ENCODE peak calls at places on chromosomes 11 and 22, in seven cellular contexts. One of them, this sample, is unnamed.

GRCh38 chr22:45164217-45165123 is 745 bp downstream of the NUP50 start:
- DNase-seq in choroid plexus epithelial cell: peak
- DNase-seq in astrocyte: peak
- DNase-seq in lower leg skin: peak
- DNase-seq in brain microvascular endothelial cell: no peak
- DNase-seq in HCT116: no peak
- DNase-seq in AG10803: no peak
- DNase-seq in this sample: no peak

GRCh38 chr11:26842458-26842841 is 120.6 kb upstream of the SLC5A12 start:
- DNase-seq in choroid plexus epithelial cell: no peak
- DNase-seq in astrocyte: peak
- DNase-seq in lower leg skin: no peak
- DNase-seq in brain microvascular endothelial cell: no peak
- DNase-seq in HCT116: no peak
- DNase-seq in AG10803: peak
- DNase-seq in this sample: peak

GRCh38 chr11:112513936-112514716 is 253.5 kb upstream of the PLET1 start:
- DNase-seq in choroid plexus epithelial cell: no peak
- DNase-seq in astrocyte: no peak
- DNase-seq in lower leg skin: no peak
- DNase-seq in brain microvascular endothelial cell: no peak
- DNase-seq in HCT116: no peak
- DNase-seq in AG10803: no peak
- DNase-seq in this sample: no peak

GRCh38 chr22:50032941-50033601 is 20.5 kb upstream of the IL17REL start:
- DNase-seq in choroid plexus epithelial cell: no peak
- DNase-seq in astrocyte: no peak
- DNase-seq in lower leg skin: no peak
- DNase-seq in brain microvascular endothelial cell: no peak
- DNase-seq in HCT116: no peak
- DNase-seq in AG10803: no peak
- DNase-seq in this sample: no peak

GRCh38 chr11:93521086-93521485 is 22.1 kb downstream of the SMCO4 start:
- DNase-seq in choroid plexus epithelial cell: no peak
- DNase-seq in astrocyte: no peak
- DNase-seq in lower leg skin: no peak
- DNase-seq in brain microvascular endothelial cell: no peak
- DNase-seq in HCT116: no peak
- DNase-seq in AG10803: no peak
- DNase-seq in this sample: no peak

GRCh38 chr11:122375687-122376399 is 259.8 kb upstream of the BLID start:
- DNase-seq in choroid plexus epithelial cell: no peak
- DNase-seq in astrocyte: peak
- DNase-seq in lower leg skin: no peak
- DNase-seq in brain microvascular endothelial cell: peak
- DNase-seq in HCT116: peak
- DNase-seq in AG10803: peak
- DNase-seq in this sample: no peak

GRCh38 chr11:110962907-110963306 is 250.7 kb upstream of the ARHGAP20 start:
- DNase-seq in choroid plexus epithelial cell: peak
- DNase-seq in astrocyte: peak
- DNase-seq in lower leg skin: no peak
- DNase-seq in brain microvascular endothelial cell: no peak
- DNase-seq in HCT116: no peak
- DNase-seq in AG10803: no peak
- DNase-seq in this sample: no peak

GRCh38 chr11:64742087-64742939 is 1.6 kb downstream of the RASGRP2 start:
- DNase-seq in choroid plexus epithelial cell: peak
- DNase-seq in astrocyte: no peak
- DNase-seq in lower leg skin: no peak
- DNase-seq in brain microvascular endothelial cell: no peak
- DNase-seq in HCT116: no peak
- DNase-seq in AG10803: no peak
- DNase-seq in this sample: no peak

GRCh38 chr11:134670961-134671370 is 258.9 kb upstream of the B3GAT1 start:
- DNase-seq in choroid plexus epithelial cell: no peak
- DNase-seq in astrocyte: no peak
- DNase-seq in lower leg skin: peak
- DNase-seq in brain microvascular endothelial cell: no peak
- DNase-seq in HCT116: no peak
- DNase-seq in AG10803: no peak
- DNase-seq in this sample: no peak

GRCh38 chr22:22855617-22856308 is 31.9 kb upstream of the IGLL5 start:
- DNase-seq in choroid plexus epithelial cell: peak
- DNase-seq in astrocyte: no peak
- DNase-seq in lower leg skin: no peak
- DNase-seq in brain microvascular endothelial cell: no peak
- DNase-seq in HCT116: no peak
- DNase-seq in AG10803: no peak
- DNase-seq in this sample: peak

GRCh38 chr11:117335399-117335798 is 7.7 kb downstream of the CEP164 start:
- DNase-seq in choroid plexus epithelial cell: no peak
- DNase-seq in astrocyte: no peak
- DNase-seq in lower leg skin: no peak
- DNase-seq in brain microvascular endothelial cell: no peak
- DNase-seq in HCT116: no peak
- DNase-seq in AG10803: no peak
- DNase-seq in this sample: no peak

GRCh38 chr22:22988150-22988549 is 82.2 kb upstream of the GNAZ start:
- DNase-seq in choroid plexus epithelial cell: no peak
- DNase-seq in astrocyte: no peak
- DNase-seq in lower leg skin: no peak
- DNase-seq in brain microvascular endothelial cell: no peak
- DNase-seq in HCT116: no peak
- DNase-seq in AG10803: no peak
- DNase-seq in this sample: no peak

GRCh38 chr22:45688606-45689080 is 17.0 kb downstream of the ATXN10 start:
- DNase-seq in choroid plexus epithelial cell: peak
- DNase-seq in astrocyte: peak
- DNase-seq in lower leg skin: no peak
- DNase-seq in brain microvascular endothelial cell: peak
- DNase-seq in HCT116: peak
- DNase-seq in AG10803: peak
- DNase-seq in this sample: peak

GRCh38 chr11:124861670-124862069 is 3.6 kb upstream of the ROBO3 start:
- DNase-seq in choroid plexus epithelial cell: no peak
- DNase-seq in astrocyte: no peak
- DNase-seq in lower leg skin: peak
- DNase-seq in brain microvascular endothelial cell: no peak
- DNase-seq in HCT116: no peak
- DNase-seq in AG10803: no peak
- DNase-seq in this sample: no peak

GRCh38 chr11:105577645-105578044 is 32.2 kb upstream of the GRIA4 start:
- DNase-seq in choroid plexus epithelial cell: peak
- DNase-seq in astrocyte: peak
- DNase-seq in lower leg skin: no peak
- DNase-seq in brain microvascular endothelial cell: peak
- DNase-seq in HCT116: no peak
- DNase-seq in AG10803: no peak
- DNase-seq in this sample: peak

GRCh38 chr22:50563410-50564160 is 866 bp upstream of the SYCE3 start:
- DNase-seq in choroid plexus epithelial cell: no peak
- DNase-seq in astrocyte: no peak
- DNase-seq in lower leg skin: no peak
- DNase-seq in brain microvascular endothelial cell: no peak
- DNase-seq in HCT116: no peak
- DNase-seq in AG10803: no peak
- DNase-seq in this sample: no peak

GRCh38 chr22:35470903-35471321 is 69.7 kb upstream of the RASD2 start:
- DNase-seq in choroid plexus epithelial cell: peak
- DNase-seq in astrocyte: peak
- DNase-seq in lower leg skin: no peak
- DNase-seq in brain microvascular endothelial cell: peak
- DNase-seq in HCT116: peak
- DNase-seq in AG10803: no peak
- DNase-seq in this sample: no peak

GRCh38 chr11:10727259-10727851 is 23.7 kb upstream of the CTR9 start:
- DNase-seq in choroid plexus epithelial cell: peak
- DNase-seq in astrocyte: no peak
- DNase-seq in lower leg skin: no peak
- DNase-seq in brain microvascular endothelial cell: no peak
- DNase-seq in HCT116: no peak
- DNase-seq in AG10803: peak
- DNase-seq in this sample: no peak

GRCh38 chr22:45997077-45997774 is 20.3 kb upstream of the WNT7B start:
- DNase-seq in choroid plexus epithelial cell: peak
- DNase-seq in astrocyte: peak
- DNase-seq in lower leg skin: peak
- DNase-seq in brain microvascular endothelial cell: peak
- DNase-seq in HCT116: no peak
- DNase-seq in AG10803: peak
- DNase-seq in this sample: peak

GRCh38 chr22:26377170-26377825 is 51.8 kb upstream of the ASPHD2 start:
- DNase-seq in choroid plexus epithelial cell: peak
- DNase-seq in astrocyte: no peak
- DNase-seq in lower leg skin: no peak
- DNase-seq in brain microvascular endothelial cell: no peak
- DNase-seq in HCT116: no peak
- DNase-seq in AG10803: no peak
- DNase-seq in this sample: peak

GRCh38 chr22:41524283-41524682 is 20.0 kb downstream of the POLR3H start:
- DNase-seq in choroid plexus epithelial cell: peak
- DNase-seq in astrocyte: no peak
- DNase-seq in lower leg skin: no peak
- DNase-seq in brain microvascular endothelial cell: peak
- DNase-seq in HCT116: no peak
- DNase-seq in AG10803: peak
- DNase-seq in this sample: peak

GRCh38 chr22:29080061-29080975 is 7.5 kb downstream of the KREMEN1 start:
- DNase-seq in choroid plexus epithelial cell: no peak
- DNase-seq in astrocyte: no peak
- DNase-seq in lower leg skin: no peak
- DNase-seq in brain microvascular endothelial cell: no peak
- DNase-seq in HCT116: no peak
- DNase-seq in AG10803: peak
- DNase-seq in this sample: peak

GRCh38 chr22:42304021-42304790 is 33.8 kb upstream of the TCF20 start:
- DNase-seq in choroid plexus epithelial cell: no peak
- DNase-seq in astrocyte: no peak
- DNase-seq in lower leg skin: no peak
- DNase-seq in brain microvascular endothelial cell: no peak
- DNase-seq in HCT116: no peak
- DNase-seq in AG10803: no peak
- DNase-seq in this sample: no peak

GRCh38 chr11:19259487-19260345 is 19.0 kb upstream of the E2F8 start:
- DNase-seq in choroid plexus epithelial cell: peak
- DNase-seq in astrocyte: peak
- DNase-seq in lower leg skin: peak
- DNase-seq in brain microvascular endothelial cell: peak
- DNase-seq in HCT116: peak
- DNase-seq in AG10803: peak
- DNase-seq in this sample: peak

GRCh38 chr22:33640900-33641299 is 279.4 kb downstream of the LARGE1 start:
- DNase-seq in choroid plexus epithelial cell: no peak
- DNase-seq in astrocyte: no peak
- DNase-seq in lower leg skin: no peak
- DNase-seq in brain microvascular endothelial cell: no peak
- DNase-seq in HCT116: no peak
- DNase-seq in AG10803: no peak
- DNase-seq in this sample: no peak

GRCh38 chr22:48522271-48522670 is 1305.4 kb downstream of the BRD1 start:
- DNase-seq in choroid plexus epithelial cell: no peak
- DNase-seq in astrocyte: no peak
- DNase-seq in lower leg skin: no peak
- DNase-seq in brain microvascular endothelial cell: no peak
- DNase-seq in HCT116: no peak
- DNase-seq in AG10803: no peak
- DNase-seq in this sample: no peak

GRCh38 chr11:72753341-72754148 is 1.3 kb upstream of the ARAP1 start:
- DNase-seq in choroid plexus epithelial cell: no peak
- DNase-seq in astrocyte: no peak
- DNase-seq in lower leg skin: no peak
- DNase-seq in brain microvascular endothelial cell: no peak
- DNase-seq in HCT116: no peak
- DNase-seq in AG10803: no peak
- DNase-seq in this sample: no peak

GRCh38 chr11:1227551-1228182 is 4.8 kb downstream of the MUC5B start:
- DNase-seq in choroid plexus epithelial cell: no peak
- DNase-seq in astrocyte: no peak
- DNase-seq in lower leg skin: peak
- DNase-seq in brain microvascular endothelial cell: no peak
- DNase-seq in HCT116: no peak
- DNase-seq in AG10803: no peak
- DNase-seq in this sample: no peak

GRCh38 chr22:29195118-29195963 is 10.4 kb upstream of the EMID1 start:
- DNase-seq in choroid plexus epithelial cell: no peak
- DNase-seq in astrocyte: no peak
- DNase-seq in lower leg skin: no peak
- DNase-seq in brain microvascular endothelial cell: no peak
- DNase-seq in HCT116: no peak
- DNase-seq in AG10803: no peak
- DNase-seq in this sample: no peak

GRCh38 chr11:77073328-77074001 is 6.7 kb downstream of the CAPN5 start:
- DNase-seq in choroid plexus epithelial cell: peak
- DNase-seq in astrocyte: peak
- DNase-seq in lower leg skin: peak
- DNase-seq in brain microvascular endothelial cell: peak
- DNase-seq in HCT116: peak
- DNase-seq in AG10803: peak
- DNase-seq in this sample: peak
- H3K4me3 ChIP-seq in choroid plexus epithelial cell: no peak
- H3K4me3 ChIP-seq in astrocyte: no peak
- H3K4me3 ChIP-seq in lower leg skin: no peak
- H3K4me3 ChIP-seq in brain microvascular endothelial cell: no peak
- H3K4me3 ChIP-seq in HCT116: no peak
- H3K4me3 ChIP-seq in AG10803: no peak
- H3K4me3 ChIP-seq in this sample: no peak

GRCh38 chr22:19643448-19644313 is 70.6 kb upstream of the SEPTIN5 start:
- DNase-seq in choroid plexus epithelial cell: peak
- DNase-seq in astrocyte: no peak
- DNase-seq in lower leg skin: peak
- DNase-seq in brain microvascular endothelial cell: no peak
- DNase-seq in HCT116: no peak
- DNase-seq in AG10803: no peak
- DNase-seq in this sample: no peak
- TF ChIP-seq CTCF in choroid plexus epithelial cell: no peak
- TF ChIP-seq CTCF in astrocyte: no peak
- TF ChIP-seq CTCF in lower leg skin: no peak
- TF ChIP-seq CTCF in brain microvascular endothelial cell: no peak
- TF ChIP-seq CTCF in HCT116: no peak
- TF ChIP-seq CTCF in AG10803: no peak
- TF ChIP-seq CTCF in this sample: no peak

DNA sequence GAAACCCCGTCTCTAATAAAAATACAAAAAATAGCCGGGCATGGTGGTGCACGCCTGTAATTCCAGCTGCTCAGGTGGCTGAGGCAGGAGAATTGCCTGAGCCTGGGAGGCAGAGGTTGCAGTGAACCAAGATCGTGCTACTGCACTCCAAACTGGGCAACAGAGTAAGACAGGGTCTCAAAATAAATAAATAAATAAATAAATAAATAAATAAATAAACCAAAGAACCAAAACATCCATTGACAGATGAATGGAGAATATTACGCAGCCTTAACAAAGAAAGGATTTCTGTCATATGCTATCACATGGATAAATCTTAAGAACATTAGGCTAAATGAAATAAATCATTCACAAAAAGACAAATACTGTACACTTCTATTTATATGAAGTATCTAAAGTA is 11.1 kb upstream of the CSTF3 start:
- DNase-seq in choroid plexus epithelial cell: no peak
- DNase-seq in astrocyte: no peak
- DNase-seq in lower leg skin: no peak
- DNase-seq in brain microvascular endothelial cell: no peak
- DNase-seq in HCT116: no peak
- DNase-seq in AG10803: no peak
- DNase-seq in this sample: no peak
- H3K4me3 ChIP-seq in choroid plexus epithelial cell: no peak
- H3K4me3 ChIP-seq in astrocyte: no peak
- H3K4me3 ChIP-seq in lower leg skin: no peak
- H3K4me3 ChIP-seq in brain microvascular endothelial cell: no peak
- H3K4me3 ChIP-seq in HCT116: no peak
- H3K4me3 ChIP-seq in AG10803: no peak
- H3K4me3 ChIP-seq in this sample: no peak

GRCh38 chr11:109421981-109422590 is at the start of gene C11orf87:
- DNase-seq in choroid plexus epithelial cell: peak
- DNase-seq in astrocyte: no peak
- DNase-seq in lower leg skin: no peak
- DNase-seq in brain microvascular endothelial cell: no peak
- DNase-seq in HCT116: no peak
- DNase-seq in AG10803: no peak
- DNase-seq in this sample: no peak
- TF ChIP-seq CTCF in choroid plexus epithelial cell: no peak
- TF ChIP-seq CTCF in astrocyte: no peak
- TF ChIP-seq CTCF in lower leg skin: no peak
- TF ChIP-seq CTCF in brain microvascular endothelial cell: peak
- TF ChIP-seq CTCF in HCT116: no peak
- TF ChIP-seq CTCF in AG10803: no peak
- TF ChIP-seq CTCF in this sample: no peak